ENCODE peak calls at places on chromosome 5, in nine cellular contexts. N, F, T, S, X, L, A, R and J are unnamed samples.

GRCh38 chr5:51987679-51988209 is 604.5 kb downstream of the ISL1 start:
- DNase-seq in N (no peak), F (no peak), T (no peak), S (no peak), X (no peak), L (no peak), A (no peak), R (no peak), J (no peak)

GRCh38 chr5:90297045-90297764 is 112.4 kb downstream of the CETN3 start:
- DNase-seq in N (no peak), F (no peak), T (no peak), S (no peak), X (no peak), L (no peak), A (no peak), R (no peak), J (no peak)

GRCh38 chr5:158464383-158464782 is 605.4 kb upstream of the CLINT1 start:
- DNase-seq in N (no peak), F (no peak), T (no peak), S (peak), X (no peak), L (no peak), A (no peak), R (no peak), J (no peak)

GRCh38 chr5:153896701-153897100 is 142.0 kb downstream of the FAM114A2 start:
- DNase-seq in N (peak), F (no peak), T (no peak), S (peak), X (no peak), L (no peak), A (no peak), R (no peak), J (peak)

GRCh38 chr5:62578540-62578939 is at the start of gene LRRC70:
- DNase-seq in N (no peak), F (no peak), T (peak), S (peak), X (no peak), L (no peak), A (no peak), R (no peak), J (peak)

GRCh38 chr5:133508314-133508713 is 104.0 kb downstream of the FSTL4 start:
- DNase-seq in N (no peak), F (no peak), T (no peak), S (no peak), X (no peak), L (no peak), A (no peak), R (no peak), J (no peak)

GRCh38 chr5:134510970-134511795 is 14.3 kb upstream of the JADE2 start:
- DNase-seq in N (no peak), F (peak), T (no peak), S (no peak), X (no peak), L (no peak), A (peak), R (no peak), J (no peak)

GRCh38 chr5:136439367-136439766 is 74.0 kb upstream of the TRPC7 start:
- DNase-seq in N (no peak), F (no peak), T (no peak), S (no peak), X (no peak), L (no peak), A (no peak), R (no peak), J (no peak)

GRCh38 chr5:90557871-90558270 is 726 bp upstream of the ADGRV1 start:
- DNase-seq in N (no peak), F (no peak), T (no peak), S (no peak), X (no peak), L (no peak), A (no peak), R (no peak), J (no peak)

GRCh38 chr5:179257190-179257741 is 88.0 kb downstream of the ADAMTS2 start:
- DNase-seq in N (no peak), F (peak), T (no peak), S (no peak), X (peak), L (no peak), A (no peak), R (no peak), J (no peak)

GRCh38 chr5:10317825-10318682 is 10.4 kb upstream of the CMBL start:
- DNase-seq in N (no peak), F (no peak), T (no peak), S (no peak), X (no peak), L (no peak), A (no peak), R (no peak), J (no peak)

GRCh38 chr5:135376961-135377621 is 21.9 kb downstream of the MACROH2A1 start:
- DNase-seq in N (no peak), F (no peak), T (no peak), S (no peak), X (no peak), L (no peak), A (no peak), R (no peak), J (peak)

GRCh38 chr5:77015938-77016569 is 14.2 kb upstream of the AGGF1 start:
- DNase-seq in N (no peak), F (no peak), T (peak), S (peak), X (no peak), L (no peak), A (peak), R (no peak), J (peak)

GRCh38 chr5:76065258-76065657 is 17.9 kb upstream of the SV2C start:
- DNase-seq in N (no peak), F (no peak), T (no peak), S (no peak), X (no peak), L (no peak), A (no peak), R (no peak), J (no peak)

GRCh38 chr5:14572384-14572783 is 9.2 kb upstream of the OTULINL start:
- DNase-seq in N (no peak), F (no peak), T (no peak), S (no peak), X (no peak), L (no peak), A (no peak), R (no peak), J (no peak)

GRCh38 chr5:19660679-19661078 is 327.3 kb downstream of the CDH18 start:
- DNase-seq in N (no peak), F (no peak), T (no peak), S (no peak), X (no peak), L (no peak), A (no peak), R (no peak), J (no peak)

GRCh38 chr5:5103249-5103648 is 36.9 kb upstream of the ADAMTS16 start:
- DNase-seq in N (no peak), F (no peak), T (no peak), S (no peak), X (no peak), L (no peak), A (no peak), R (no peak), J (no peak)

GRCh38 chr5:170434953-170435605 is 45.9 kb upstream of the KCNMB1 start:
- DNase-seq in N (peak), F (peak), T (peak), S (peak), X (peak), L (no peak), A (peak), R (peak), J (peak)

GRCh38 chr5:146758898-146759297 is 119.7 kb downstream of the PPP2R2B start:
- DNase-seq in N (no peak), F (no peak), T (no peak), S (no peak), X (no peak), L (no peak), A (no peak), R (no peak), J (no peak)

DNA sequence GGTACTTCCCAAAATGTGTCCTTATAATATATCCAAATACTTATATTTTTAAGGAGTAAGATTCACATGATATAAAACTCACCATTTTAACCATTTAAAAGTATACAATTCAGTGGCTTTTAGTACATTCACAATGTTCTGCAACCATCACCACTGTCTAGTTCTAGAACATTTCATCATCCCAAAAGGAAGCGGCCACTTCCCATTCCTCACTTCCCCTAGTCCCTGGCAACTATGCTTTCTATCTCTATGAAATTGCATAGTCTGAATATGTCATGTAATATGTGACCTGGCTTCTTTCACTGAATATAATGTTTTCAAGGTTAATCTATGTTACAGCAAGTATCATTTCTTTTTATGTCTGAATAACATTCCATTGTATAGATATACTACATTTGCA is 615.1 kb upstream of the SGCD start:
- DNase-seq in N (no peak), F (no peak), T (no peak), S (no peak), X (no peak), L (no peak), A (no peak), R (no peak), J (no peak)
- TF ChIP-seq CTCF in N (no peak), F (no peak), T (no peak), S (no peak), X (no peak), L (no peak), A (no peak), R (no peak), J (no peak)

GRCh38 chr5:26482817-26483375 is 555.5 kb downstream of the CDH9 start:
- DNase-seq in N (peak), F (no peak), T (no peak), S (peak), X (peak), L (no peak), A (peak), R (peak), J (peak)
- TF ChIP-seq CTCF in N (peak), F (peak), T (peak), S (peak), X (no peak), L (peak), A (peak), R (peak), J (peak)

GRCh38 chr5:36459191-36460135 is 146.9 kb upstream of the SLC1A3 start:
- DNase-seq in N (no peak), F (no peak), T (no peak), S (peak), X (no peak), L (no peak), A (peak), R (no peak), J (no peak)
- TF ChIP-seq CTCF in N (no peak), F (peak), T (no peak), S (peak), X (no peak), L (no peak), A (peak), R (peak), J (peak)

DNA sequence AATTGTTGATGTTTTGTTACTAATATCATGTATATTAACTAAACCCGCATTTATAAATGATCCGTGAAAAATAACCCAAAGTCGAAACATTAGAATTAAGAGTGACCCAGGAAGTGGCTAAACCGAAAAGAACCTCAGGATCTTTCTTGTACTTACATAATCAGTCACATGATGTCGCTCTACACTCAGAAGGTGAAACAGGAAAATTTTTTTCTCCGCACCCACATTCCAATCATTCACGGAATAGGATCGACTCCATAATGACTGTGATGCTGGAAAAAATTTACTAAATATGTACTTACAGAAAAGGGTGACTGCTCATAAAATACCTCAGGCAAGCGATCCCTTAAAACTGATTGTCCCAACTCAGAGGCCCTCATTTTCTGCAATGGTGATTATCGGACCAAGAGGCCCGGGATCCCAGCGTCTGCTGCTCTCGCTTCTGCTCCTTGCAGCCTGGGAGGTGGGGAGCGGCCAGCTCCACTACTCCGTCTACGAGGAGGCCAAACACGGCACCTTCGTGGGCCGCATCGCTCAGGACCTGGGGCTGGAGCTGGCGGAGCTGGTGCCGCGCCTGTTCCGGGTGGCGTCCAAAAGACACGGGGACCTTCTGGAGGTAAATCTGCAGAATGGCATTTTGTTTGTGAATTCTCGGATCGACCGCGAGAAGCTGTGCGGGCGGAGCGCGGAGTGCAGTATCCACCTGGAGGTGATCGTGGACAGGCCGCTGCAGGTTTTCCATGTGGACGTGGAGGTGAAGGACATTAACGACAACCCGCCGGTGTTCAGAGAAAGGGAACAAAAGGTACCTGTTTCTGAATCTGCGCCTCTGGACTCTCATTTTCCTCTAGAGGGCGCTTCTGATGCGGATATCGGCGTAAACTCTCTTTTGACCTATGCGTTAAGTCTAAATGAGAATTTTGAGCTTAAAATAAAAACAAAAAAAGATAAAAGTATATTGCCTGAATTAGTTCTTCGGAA is at the start of gene PCDHA12:
- DNase-seq in N (no peak), F (no peak), T (no peak), S (no peak), X (no peak), L (no peak), A (peak), R (no peak), J (no peak)
- TF ChIP-seq CTCF in N (no peak), F (peak), T (no peak), S (peak), X (no peak), L (no peak), A (peak), R (peak), J (no peak)

DNA sequence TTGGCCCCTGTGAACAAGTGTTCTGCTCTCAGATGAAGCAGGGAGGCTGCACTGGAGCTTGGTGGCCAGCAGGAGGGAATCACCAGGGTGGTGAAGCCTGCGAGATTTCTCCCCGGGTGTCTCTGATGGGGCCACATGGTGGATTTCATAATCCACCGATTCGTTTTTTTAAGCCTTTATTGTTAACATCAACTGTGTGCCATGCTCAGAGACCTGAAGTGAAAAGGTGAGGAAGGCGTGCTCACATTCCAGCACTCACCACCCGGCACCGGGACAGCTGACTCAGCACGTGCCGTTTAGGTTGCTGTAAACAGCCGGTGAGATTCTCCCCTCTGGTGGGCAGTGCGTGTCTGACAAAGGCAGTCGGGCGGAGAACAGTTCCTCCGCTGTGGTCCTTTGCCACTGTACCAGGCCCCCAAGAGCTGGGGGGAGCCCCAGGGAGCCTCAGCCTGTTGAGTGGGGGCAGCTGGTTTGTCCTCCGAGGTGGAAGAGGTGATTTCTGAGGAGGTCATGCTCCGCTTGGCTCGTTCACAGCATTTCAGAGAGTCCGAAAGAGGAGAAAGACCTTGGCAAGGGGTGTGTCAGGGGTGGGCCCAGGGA is 12.7 kb upstream of the AHRR start:
- DNase-seq in N (no peak), F (no peak), T (no peak), S (no peak), X (no peak), L (no peak), A (peak), R (no peak), J (peak)
- TF ChIP-seq CTCF in N (no peak), F (no peak), T (no peak), S (no peak), X (peak), L (no peak), A (peak), R (peak), J (no peak)